ENCODE peak calls at places on chromosomes 6 and 20, in six cellular contexts. I is AG08395, K is osteocyte, B is neural crest cell, O is GM10248, V is astrocyte of the spinal cord. M is an unnamed sample.

GRCh38 chr6:166533205-166533824 is 53.2 kb downstream of the RAMACL start:
- DNase-seq in O (no peak), K (no peak), V (no peak), I (no peak), B (no peak), M (no peak)

GRCh38 chr6:48476257-48476656 is 365.3 kb upstream of the PTCHD4 start:
- DNase-seq in K (no peak), B (no peak), V (peak; percentile 16), O (no peak), I (no peak), M (peak; percentile 14)

GRCh38 chr20:22805219-22805618 is 220.8 kb upstream of the FOXA2 start:
- DNase-seq in B (no peak), K (no peak), I (peak; percentile 69), O (no peak), V (peak; percentile 63), M (peak; percentile 89)

GRCh38 chr6:130991422-130992144 is 71.5 kb downstream of the EPB41L2 start:
- DNase-seq in B (no peak), I (no peak), K (no peak), O (no peak), V (no peak), M (no peak)

GRCh38 chr6:33192105-33192646 is at the start of gene COL11A2:
- DNase-seq in V (no peak), B (peak; percentile 36), I (no peak), O (no peak), K (no peak), M (no peak)

GRCh38 chr6:87832025-87832825 is 130.2 kb upstream of the AKIRIN2 start:
- DNase-seq in K (no peak), V (peak; percentile 56), O (peak; percentile 40), I (peak; percentile 17), B (no peak), M (no peak)

GRCh38 chr20:32368930-32369329 is 10.8 kb downstream of the ASXL1 start:
- DNase-seq in B (no peak), V (peak; percentile 32), K (peak; percentile 13), I (no peak), O (no peak), M (peak; percentile 42)

GRCh38 chr6:12648171-12648570 is 68.4 kb upstream of the PHACTR1 start:
- DNase-seq in B (no peak), O (no peak), I (no peak), V (no peak), K (no peak), M (no peak)

GRCh38 chr6:35219683-35220326 is 6.0 kb downstream of the SCUBE3 start:
- DNase-seq in B (no peak), K (no peak), O (no peak), V (no peak), I (no peak), M (no peak)

GRCh38 chr6:2857580-2858337 is 16.1 kb upstream of the SERPINB1 start:
- DNase-seq in O (peak; percentile 75), I (no peak), V (peak; percentile 83), B (no peak), K (peak; percentile 74), M (peak; percentile 77)

GRCh38 chr20:59993736-59994484 is 35.7 kb downstream of the CDH26 start:
- DNase-seq in K (no peak), O (no peak), B (no peak), I (no peak), V (no peak), M (no peak)

GRCh38 chr6:111604259-111605099 is 1.2 kb downstream of the TRAF3IP2 start:
- DNase-seq in B (no peak), I (peak; percentile 63), V (peak; percentile 84), K (no peak), O (no peak), M (peak; percentile 71)

GRCh38 chr6:72622094-72622540 is 253 bp downstream of the KCNQ5 start:
- DNase-seq in B (peak; percentile 46), I (peak; percentile 38), K (peak; percentile 88), O (peak; percentile 64), V (peak; percentile 43), M (no peak)

M was measured in brain microvascular endothelial cell.